ENCODE peak calls at places on chromosomes 1 and 21, in four cellular contexts. F is thoracic aorta, J is fibroblast of pulmonary artery, E is KBM-7. H is an unnamed sample.

GRCh38 chr1:24111998-24112380 is at the start of gene MYOM3:
- DNase-seq in F (no peak), E (no peak), J (no peak), H (no peak)

GRCh38 chr1:14238472-14239059 is 359.9 kb upstream of the KAZN start:
- DNase-seq in E (no peak), F (peak), J (no peak), H (no peak)

GRCh38 chr1:180970333-180971079 is 52.2 kb downstream of the STX6 start:
- DNase-seq in J (no peak), E (no peak), F (no peak), H (no peak)

GRCh38 chr1:26189331-26189730 is 1.1 kb upstream of the CATSPER4 start:
- DNase-seq in F (no peak), J (no peak), E (no peak), H (no peak)

GRCh38 chr1:52056110-52056936 is at the start of gene BTF3L4:
- DNase-seq in E (peak), J (peak), F (peak), H (peak)

GRCh38 chr1:207240325-207241095 is 81.0 kb upstream of the CD55 start:
- DNase-seq in J (no peak), E (no peak), F (no peak), H (no peak)

GRCh38 chr1:160722726-160723125 is 11.1 kb upstream of the CD48 start:
- DNase-seq in E (no peak), J (no peak), F (no peak), H (no peak)

GRCh38 chr1:192986110-192986747 is 72.9 kb downstream of the UCHL5 start:
- DNase-seq in F (no peak), E (no peak), J (no peak), H (no peak)

GRCh38 chr1:55081188-55081904 is 42.0 kb downstream of the PCSK9 start:
- DNase-seq in E (no peak), J (peak), F (no peak), H (no peak)

GRCh38 chr1:104073463-104073902 is 323.8 kb downstream of the AMY1C start:
- DNase-seq in F (no peak), E (no peak), J (no peak), H (no peak)

GRCh38 chr1:37033355-37034291 is 692 bp downstream of the GRIK3 start:
- DNase-seq in E (no peak), F (no peak), J (no peak), H (no peak)

GRCh38 chr21:26061437-26061836 is 109.1 kb downstream of the APP start:
- DNase-seq in E (no peak), F (no peak), J (peak), H (no peak)